ENCODE peak calls at places on chromosomes 12 and 14, in five cellular contexts. D is left colon, C is B cell, X is D341Med, L is aorta. B is an unnamed sample.

GRCh38 chr14:59464651-59465569 is at the start of gene GPR135:
- DNase-seq in D (peak; percentile 49), C (peak; percentile 77), X (peak; percentile 37), L (peak; percentile 84), B (peak; percentile 62)

GRCh38 chr12:57720606-57721595 is 17.6 kb downstream of the AGAP2 start:
- DNase-seq in D (no peak), C (no peak), X (peak; percentile 16), L (no peak), B (no peak)

GRCh38 chr12:50536831-50537537 is 32.2 kb downstream of the DIP2B start:
- DNase-seq in D (no peak), C (no peak), X (no peak), L (no peak), B (no peak)

GRCh38 chr12:103824290-103824689 is 16.7 kb downstream of the NT5DC3 start:
- DNase-seq in D (peak; percentile 49), C (no peak), X (no peak), L (no peak), B (no peak)

GRCh38 chr12:125140918-125141573 is 75.8 kb downstream of the AACS start:
- DNase-seq in D (no peak), C (no peak), X (no peak), L (no peak), B (no peak)

GRCh38 chr12:57717846-57718640 is 20.5 kb downstream of the AGAP2 start:
- DNase-seq in D (no peak), C (no peak), X (no peak), L (no peak), B (no peak)

GRCh38 chr12:113537751-113538087 is 66.0 kb upstream of the LHX5 start:
- DNase-seq in D (no peak), C (no peak), X (no peak), L (no peak), B (no peak)

GRCh38 chr14:97848351-97848980 is 1051.3 kb downstream of the VRK1 start:
- DNase-seq in D (no peak), C (no peak), X (no peak), L (no peak), B (no peak)

GRCh38 chr12:44526655-44527199 is 349.4 kb downstream of the NELL2 start:
- DNase-seq in D (no peak), C (no peak), X (no peak), L (no peak), B (no peak)

GRCh38 chr12:52046859-52047258 is 4.4 kb upstream of the NR4A1 start:
- DNase-seq in D (no peak), C (no peak), X (no peak), L (no peak), B (no peak)

GRCh38 chr12:2170376-2170775 is 117.6 kb downstream of the CACNA1C start:
- DNase-seq in D (no peak), C (no peak), X (no peak), L (no peak), B (no peak)

GRCh38 chr12:106861984-106862894 is 87.8 kb downstream of the RIC8B start:
- DNase-seq in D (no peak), C (no peak), X (no peak), L (no peak), B (no peak)

GRCh38 chr14:76309572-76310551 is 66.1 kb upstream of the ESRRB start:
- DNase-seq in D (no peak), C (no peak), X (no peak), L (no peak), B (no peak)

GRCh38 chr12:38704455-38704854 is 200.9 kb downstream of the CPNE8 start:
- DNase-seq in D (no peak), C (no peak), X (no peak), L (no peak), B (no peak)

GRCh38 chr14:94005324-94005723 is 8.2 kb downstream of the CCDC197 start:
- DNase-seq in D (no peak), C (peak; percentile 25), X (no peak), L (no peak), B (no peak)

GRCh38 chr12:85920324-85920947 is 46.3 kb downstream of the NTS start:
- DNase-seq in D (no peak), C (peak; percentile 5), X (no peak), L (no peak), B (no peak)

GRCh38 chr12:4202482-4202881 is 71.1 kb upstream of the CCND2 start:
- DNase-seq in D (no peak), C (peak; percentile 37), X (no peak), L (no peak), B (no peak)

GRCh38 chr12:124609041-124609984 is 41.9 kb upstream of the NCOR2 start:
- DNase-seq in D (peak; percentile 97), C (peak; percentile 79), X (no peak), L (peak; percentile 82), B (peak; percentile 78)

B was measured in GM19239.